ENCODE peak calls at places on chromosomes 16 and 17, in six cellular contexts. G is heart left ventricle, Q is RWPE1, L is astrocyte of the spinal cord, I is sigmoid colon, E is PC-3. F is an unnamed sample.
A peak's percentile ranks its signal among the peaks of the same experiment; 100 is the strongest.

GRCh38 chr16:66932076-66932475 is 2.1 kb downstream of the CIAO2B start:
- DNase-seq in G (no peak), Q (no peak), L (no peak), I (no peak), E (no peak), F (no peak)

GRCh38 chr17:8720596-8720995 is 24.0 kb downstream of the CCDC42 start:
- DNase-seq in G (no peak), Q (no peak), L (no peak), I (peak; percentile 4), E (no peak), F (no peak)

GRCh38 chr17:59845595-59846390 is 47.0 kb downstream of the TUBD1 start:
- DNase-seq in G (no peak), Q (peak; percentile 59), L (peak; percentile 94), I (peak; percentile 69), E (peak; percentile 99), F (peak; percentile 77)

GRCh38 chr17:10130263-10130662 is 68.1 kb downstream of the GAS7 start:
- DNase-seq in G (no peak), Q (no peak), L (no peak), I (no peak), E (no peak), F (no peak)

GRCh38 chr16:87361916-87362619 is 21.5 kb downstream of the FBXO31 start:
- DNase-seq in G (no peak), Q (no peak), L (peak; percentile 52), I (no peak), E (no peak), F (no peak)

GRCh38 chr17:34206569-34206968 is 48.5 kb upstream of the CCL2 start:
- DNase-seq in G (no peak), Q (no peak), L (no peak), I (no peak), E (no peak), F (no peak)

GRCh38 chr16:10868089-10868488 is 8.9 kb upstream of the CIITA start:
- DNase-seq in G (no peak), Q (no peak), L (no peak), I (no peak), E (no peak), F (no peak)

GRCh38 chr17:3557768-3558583 is at the start of gene TRPV3:
- DNase-seq in G (no peak), Q (peak; percentile 82), L (no peak), I (no peak), E (peak; percentile 65), F (peak; percentile 90)

GRCh38 chr16:74309789-74310781 is 13.5 kb downstream of the PSMD7 start:
- DNase-seq in G (no peak), Q (peak; percentile 65), L (peak; percentile 55), I (no peak), E (peak; percentile 55), F (peak; percentile 38)

GRCh38 chr17:75182319-75182568 is 515 bp downstream of the SUMO2 start:
- DNase-seq in G (no peak), Q (no peak), L (no peak), I (no peak), E (no peak), F (no peak)

GRCh38 chr17:8556074-8556473 is 74.5 kb downstream of the MYH10 start:
- DNase-seq in G (no peak), Q (peak; percentile 43), L (no peak), I (no peak), E (peak; percentile 69), F (peak; percentile 11)

GRCh38 chr17:69913241-69914015 is 161.6 kb upstream of the KCNJ16 start:
- DNase-seq in G (no peak), Q (no peak), L (peak; percentile 17), I (no peak), E (no peak), F (no peak)

GRCh38 chr17:57281887-57282653 is 25.7 kb downstream of the MSI2 start:
- DNase-seq in G (no peak), Q (no peak), L (peak; percentile 20), I (no peak), E (no peak), F (no peak)

GRCh38 chr16:88284626-88285513 is 97.9 kb upstream of the ZNF469 start:
- DNase-seq in G (no peak), Q (no peak), L (no peak), I (no peak), E (no peak), F (no peak)

GRCh38 chr16:12095275-12096161 is 119.0 kb downstream of the SNX29 start:
- DNase-seq in G (peak; percentile 68), Q (peak; percentile 45), L (peak; percentile 66), I (peak; percentile 83), E (peak; percentile 58), F (peak; percentile 76)

GRCh38 chr17:18226284-18226945 is 980 bp downstream of the LLGL1 start:
- DNase-seq in G (no peak), Q (no peak), L (no peak), I (no peak), E (no peak), F (no peak)

GRCh38 chr16:11328172-11329079 is 16.8 kb upstream of the RMI2 start:
- DNase-seq in G (peak; percentile 76), Q (peak; percentile 75), L (peak; percentile 93), I (peak; percentile 93), E (peak; percentile 85), F (peak; percentile 58)

GRCh38 chr16:57091990-57092785 is at the start of gene CPNE2:
- DNase-seq in G (peak; percentile 83), Q (peak; percentile 60), L (peak; percentile 44), I (peak; percentile 88), E (peak; percentile 29), F (peak; percentile 73)

GRCh38 chr16:74758801-74759200 is 15.8 kb downstream of the FA2H start:
- DNase-seq in G (no peak), Q (no peak), L (no peak), I (no peak), E (no peak), F (no peak)

GRCh38 chr16:15055141-15056053 is 477 bp downstream of the NTAN1 start:
- DNase-seq in G (peak; percentile 40), Q (peak; percentile 14), L (peak; percentile 29), I (peak; percentile 82), E (peak; percentile 9), F (no peak)

GRCh38 chr17:45311406-45311761 is 5.4 kb downstream of the MAP3K14 start:
- DNase-seq in G (no peak), Q (no peak), L (no peak), I (no peak), E (no peak), F (no peak)
- TF ChIP-seq CTCF in G (no peak), Q (no peak), L (no peak), I (no peak), E (peak; percentile 30), F (no peak)

GRCh38 chr17:17146791-17147406 is 59.2 kb downstream of the PLD6 start:
- DNase-seq in G (no peak), Q (no peak), L (no peak), I (no peak), E (peak; percentile 54), F (peak; percentile 38)
- TF ChIP-seq CTCF in G (peak; percentile 29), Q (no peak), L (peak; percentile 28), I (no peak), E (peak; percentile 69), F (peak; percentile 16)

DNA sequence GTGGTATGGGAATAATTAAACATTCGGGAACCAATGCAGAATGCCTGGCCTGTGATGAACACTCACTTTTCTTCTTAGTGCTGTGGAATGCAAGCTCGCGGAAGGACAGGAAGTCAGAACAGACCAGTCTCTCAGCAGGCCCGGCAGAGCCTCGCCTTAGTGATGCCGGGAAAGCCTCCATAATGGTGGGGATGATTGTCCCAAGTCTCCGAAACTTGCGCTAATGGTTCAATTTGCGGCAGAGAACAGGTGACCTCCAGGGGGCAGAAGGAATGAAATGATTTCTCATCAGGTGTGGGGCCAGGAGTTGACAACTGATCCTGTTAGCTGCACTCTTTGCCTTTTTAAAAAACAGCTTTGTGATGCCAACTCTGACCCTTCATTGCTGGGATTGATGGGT is 170.6 kb downstream of the GSG1L start:
- DNase-seq in G (no peak), Q (no peak), L (no peak), I (no peak), E (no peak), F (no peak)
- TF ChIP-seq CTCF in G (no peak), Q (no peak), L (no peak), I (no peak), E (no peak), F (no peak)

GRCh38 chr17:21199311-21199710 is 14.7 kb downstream of the TMEM11 start:
- DNase-seq in G (no peak), Q (no peak), L (peak; percentile 19), I (no peak), E (peak; percentile 60), F (no peak)

GRCh38 chr17:21201302-21201602 is 12.7 kb downstream of the TMEM11 start:
- DNase-seq in G (no peak), Q (no peak), L (no peak), I (no peak), E (peak; percentile 9), F (no peak)

GRCh38 chr17:21199856-21200255 is 14.1 kb downstream of the TMEM11 start:
- DNase-seq in G (no peak), Q (no peak), L (no peak), I (no peak), E (no peak), F (no peak)

GRCh38 chr17:21201874-21202273 is 12.1 kb downstream of the TMEM11 start:
- DNase-seq in G (no peak), Q (no peak), L (no peak), I (no peak), E (no peak), F (no peak)

GRCh38 chr17:21200590-21201301 is 13.2 kb downstream of the TMEM11 start:
- DNase-seq in G (no peak), Q (no peak), L (no peak), I (no peak), E (no peak), F (no peak)
- TF ChIP-seq CTCF in G (no peak), Q (no peak), L (no peak), I (no peak), E (no peak), F (no peak)

GRCh38 chr17:4735825-4736651 is 3.6 kb upstream of the ZMYND15 start:
- DNase-seq in G (no peak), Q (no peak), L (no peak), I (peak; percentile 77), E (no peak), F (no peak)

GRCh38 chr17:4734857-4735475 is 3.7 kb downstream of the MED11 start:
- DNase-seq in G (no peak), Q (no peak), L (no peak), I (no peak), E (no peak), F (no peak)

GRCh38 chr17:4738136-4739121 is 1.2 kb upstream of the ZMYND15 start:
- DNase-seq in G (no peak), Q (peak; percentile 46), L (no peak), I (no peak), E (peak; percentile 43), F (peak; percentile 65)

GRCh38 chr17:4728124-4728523 is 3.1 kb upstream of the MED11 start:
- DNase-seq in G (no peak), Q (no peak), L (no peak), I (no peak), E (no peak), F (no peak)

GRCh38 chr17:4733073-4733531 is 1.9 kb downstream of the MED11 start:
- DNase-seq in G (no peak), Q (no peak), L (no peak), I (no peak), E (no peak), F (no peak)
- TF ChIP-seq CTCF in G (peak; percentile 8), Q (no peak), L (peak; percentile 18), I (no peak), E (no peak), F (no peak)